ENCODE peak calls at places on chromosomes 1 and 21, in five cellular contexts. One of them, this sample, is unnamed.

GRCh38 chr21:43866659-43867331 is 1.8 kb downstream of the AGPAT3 start:
- DNase-seq in endothelial cell: no peak
- DNase-seq in GM04504: no peak
- DNase-seq in HEK293T: no peak
- DNase-seq in AG10803: no peak
- DNase-seq in this sample: no peak

GRCh38 chr1:3678361-3679097 is 26.2 kb downstream of the TP73 start:
- DNase-seq in AG10803: no peak
- DNase-seq in HEK293T: no peak
- DNase-seq in GM04504: no peak
- DNase-seq in endothelial cell: no peak
- DNase-seq in this sample: no peak

GRCh38 chr21:37461494-37461893 is 94.9 kb downstream of the DYRK1A start:
- DNase-seq in HEK293T: no peak
- DNase-seq in AG10803: peak; percentile 58
- DNase-seq in GM04504: no peak
- DNase-seq in endothelial cell: no peak
- DNase-seq in this sample: no peak

GRCh38 chr1:202247837-202248795 is 54.5 kb downstream of the LGR6 start:
- DNase-seq in GM04504: no peak
- DNase-seq in AG10803: peak; percentile 16
- DNase-seq in HEK293T: no peak
- DNase-seq in endothelial cell: no peak
- DNase-seq in this sample: no peak

GRCh38 chr21:42220138-42220701 is 1.3 kb downstream of the ABCG1 start:
- DNase-seq in GM04504: peak; percentile 15
- DNase-seq in endothelial cell: peak; percentile 58
- DNase-seq in AG10803: peak; percentile 25
- DNase-seq in HEK293T: peak; percentile 74
- DNase-seq in this sample: no peak

GRCh38 chr1:202144510-202145324 is at the start of gene ARL8A:
- DNase-seq in endothelial cell: peak; percentile 58
- DNase-seq in HEK293T: peak; percentile 85
- DNase-seq in GM04504: no peak
- DNase-seq in AG10803: peak; percentile 38
- DNase-seq in this sample: no peak

GRCh38 chr1:221839794-221840395 is 98.0 kb upstream of the DUSP10 start:
- DNase-seq in HEK293T: no peak
- DNase-seq in GM04504: peak; percentile 38
- DNase-seq in endothelial cell: no peak
- DNase-seq in AG10803: peak; percentile 74
- DNase-seq in this sample: no peak

GRCh38 chr1:229373395-229373794 is 30.5 kb upstream of the CCSAP start:
- DNase-seq in HEK293T: no peak
- DNase-seq in endothelial cell: no peak
- DNase-seq in AG10803: no peak
- DNase-seq in GM04504: no peak
- DNase-seq in this sample: no peak

GRCh38 chr1:159918041-159918917 is 7.0 kb downstream of the TAGLN2 start:
- DNase-seq in endothelial cell: no peak
- DNase-seq in AG10803: peak; percentile 59
- DNase-seq in GM04504: no peak
- DNase-seq in HEK293T: no peak
- DNase-seq in this sample: no peak

GRCh38 chr1:61284226-61284854 is 202.0 kb downstream of the NFIA start:
- DNase-seq in endothelial cell: no peak
- DNase-seq in AG10803: no peak
- DNase-seq in HEK293T: no peak
- DNase-seq in GM04504: no peak
- DNase-seq in this sample: no peak

GRCh38 chr21:41419921-41420862 is 5.8 kb upstream of the MX1 start:
- DNase-seq in GM04504: peak; percentile 76
- DNase-seq in AG10803: peak; percentile 82
- DNase-seq in endothelial cell: peak; percentile 72
- DNase-seq in HEK293T: no peak
- DNase-seq in this sample: peak; percentile 56

GRCh38 chr1:161182214-161182613 is 4.9 kb upstream of the B4GALT3 start:
- DNase-seq in endothelial cell: no peak
- DNase-seq in GM04504: no peak
- DNase-seq in HEK293T: no peak
- DNase-seq in AG10803: peak; percentile 71
- DNase-seq in this sample: no peak

GRCh38 chr1:13585599-13585965 is 1.9 kb downstream of the PDPN start:
- DNase-seq in AG10803: no peak
- DNase-seq in GM04504: no peak
- DNase-seq in HEK293T: peak; percentile 4
- DNase-seq in endothelial cell: no peak
- DNase-seq in this sample: no peak

GRCh38 chr1:160519542-160520435 is 3.3 kb downstream of the SLAMF6 start:
- DNase-seq in GM04504: no peak
- DNase-seq in endothelial cell: no peak
- DNase-seq in HEK293T: no peak
- DNase-seq in AG10803: no peak
- DNase-seq in this sample: no peak

GRCh38 chr1:25598879-25599278 is 17.7 kb upstream of the MAN1C1 start:
- DNase-seq in endothelial cell: no peak
- DNase-seq in AG10803: no peak
- DNase-seq in HEK293T: no peak
- DNase-seq in GM04504: no peak
- DNase-seq in this sample: no peak

GRCh38 chr1:187877220-187877619 is 1048.5 kb downstream of the PLA2G4A start:
- DNase-seq in GM04504: no peak
- DNase-seq in HEK293T: no peak
- DNase-seq in AG10803: no peak
- DNase-seq in endothelial cell: no peak
- DNase-seq in this sample: no peak

GRCh38 chr1:58041621-58042020 is 504.9 kb downstream of the OMA1 start:
- DNase-seq in endothelial cell: no peak
- DNase-seq in GM04504: no peak
- DNase-seq in HEK293T: no peak
- DNase-seq in AG10803: no peak
- DNase-seq in this sample: peak; percentile 22

GRCh38 chr1:65478379-65479026 is 58.0 kb downstream of the LEPR start:
- DNase-seq in AG10803: no peak
- DNase-seq in GM04504: no peak
- DNase-seq in HEK293T: no peak
- DNase-seq in endothelial cell: no peak
- DNase-seq in this sample: no peak

GRCh38 chr21:28392436-28392835 is 600.2 kb downstream of the LTN1 start:
- DNase-seq in GM04504: no peak
- DNase-seq in endothelial cell: no peak
- DNase-seq in HEK293T: no peak
- DNase-seq in AG10803: no peak
- DNase-seq in this sample: no peak

This sample was measured in BJ.